ENCODE peak calls at places on chromosome 22, in seven cellular contexts. X is effector memory CD4-positive, alpha-beta T cell; G is aorta; S is tibial artery; U is psoas muscle; Q is ascending aorta; I is CD8-positive, alpha-beta memory T cell. Z is an unnamed sample. For H3K4me1, the result is how much of the 10 kb centered on the place peaks cover.

GRCh38 chr22:42754658-42755057 is 34.0 kb upstream of the A4GALT start:
- DNase-seq in X (no peak), G (no peak), S (no peak), U (no peak), Q (no peak), I (no peak), Z (no peak)

GRCh38 chr22:24416095-24416494 is 11.3 kb upstream of the ADORA2A start:
- DNase-seq in X (no peak), G (no peak), S (no peak), U (no peak), Q (no peak), I (no peak), Z (no peak)

GRCh38 chr22:32079110-32080089 is 36.3 kb downstream of the SLC5A1 start:
- DNase-seq in X (no peak), G (no peak), S (no peak), U (no peak), Q (no peak), I (no peak), Z (no peak)

GRCh38 chr22:23105304-23105703 is 35.0 kb downstream of the GNAZ start:
- DNase-seq in X (no peak), G (no peak), S (no peak), U (no peak), Q (no peak), I (no peak), Z (no peak)

GRCh38 chr22:23181763-23182288 is 1.5 kb downstream of the BCR start:
- DNase-seq in X (no peak), G (no peak), S (no peak), U (no peak), Q (no peak), I (no peak), Z (no peak)

GRCh38 chr22:42970029-42970428 is 44.9 kb downstream of the PACSIN2 start:
- DNase-seq in X (no peak), G (no peak), S (no peak), U (no peak), Q (no peak), I (no peak), Z (peak)

GRCh38 chr22:46043816-46044717 is 67.1 kb upstream of the WNT7B start:
- DNase-seq in X (no peak), G (peak), S (peak), U (no peak), Q (peak), I (no peak), Z (no peak)

GRCh38 chr22:17974703-17975372 is 49.5 kb downstream of the MICAL3 start:
- DNase-seq in X (no peak), G (no peak), S (no peak), U (no peak), Q (no peak), I (no peak), Z (no peak)

GRCh38 chr22:41910050-41910598 is 4.8 kb downstream of the SHISA8 start:
- DNase-seq in X (no peak), G (no peak), S (no peak), U (no peak), Q (no peak), I (peak), Z (peak)

GRCh38 chr22:47674600-47674999 is 912.1 kb downstream of the TBC1D22A start:
- DNase-seq in X (no peak), G (no peak), S (no peak), U (no peak), Q (no peak), I (no peak), Z (no peak)

GRCh38 chr22:23888615-23889401 is 5.4 kb upstream of the MIF start:
- DNase-seq in X (no peak), G (no peak), S (no peak), U (no peak), Q (no peak), I (no peak), Z (no peak)

GRCh38 chr22:46774456-46775363 is 12.3 kb downstream of the TBC1D22A start:
- DNase-seq in X (no peak), G (no peak), S (no peak), U (no peak), Q (no peak), I (no peak), Z (no peak)

GRCh38 chr22:35630387-35630793 is 13.3 kb upstream of the MB start:
- DNase-seq in X (no peak), G (no peak), S (no peak), U (no peak), Q (no peak), I (no peak), Z (no peak)
- H3K27ac ChIP-seq in X (no peak), G (no peak), S (peak), U (no peak), Q (peak), I (no peak), Z (peak)

GRCh38 chr22:27639180-27640086 is 162.1 kb downstream of the MN1 start:
- DNase-seq in X (no peak), G (no peak), S (no peak), U (no peak), Q (no peak), I (no peak), Z (no peak)

GRCh38 chr22:27636716-27637503 is 164.6 kb downstream of the MN1 start:
- DNase-seq in X (no peak), G (peak), S (peak), U (peak), Q (peak), I (no peak), Z (no peak)

GRCh38 chr22:27638329-27639179 is 163.0 kb downstream of the MN1 start:
- DNase-seq in X (no peak), G (no peak), S (no peak), U (no peak), Q (no peak), I (no peak), Z (no peak)

GRCh38 chr22:27635852-27636251 is 165.7 kb downstream of the MN1 start:
- DNase-seq in X (no peak), G (no peak), S (no peak), U (no peak), Q (no peak), I (no peak), Z (no peak)

DNA sequence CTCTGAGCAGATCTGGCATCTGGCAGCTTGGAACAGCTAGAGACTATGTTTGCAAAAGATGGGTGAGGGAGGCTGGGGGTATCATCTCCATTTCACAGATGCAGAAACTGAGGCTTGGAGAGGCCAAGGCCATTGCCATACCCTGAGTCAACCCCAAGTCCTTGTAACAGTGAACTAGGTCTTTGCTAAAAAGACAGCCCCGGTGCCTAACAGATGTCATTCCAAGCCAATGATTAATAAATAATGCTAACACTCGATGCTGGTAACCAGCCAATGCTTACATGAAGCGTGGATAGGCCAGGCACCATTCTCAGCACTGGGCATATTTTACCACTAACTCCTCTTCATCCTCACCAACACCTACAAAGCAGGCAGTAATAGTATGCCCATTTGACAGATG is 164.0 kb downstream of the MN1 start:
- DNase-seq in X (no peak), G (no peak), S (no peak), U (no peak), Q (no peak), I (no peak), Z (no peak)
- H3K4me1 ChIP-seq in X (under half), G (under half), S (under half), U (half or more), Q (under half), I (under half), Z (under half)

GRCh38 chr22:49566141-49566541 is 261.5 kb downstream of the BRD1 start:
- DNase-seq in X (no peak), G (no peak), S (peak), U (no peak), Q (peak), I (no peak), Z (no peak)

GRCh38 chr22:49568751-49569285 is 258.9 kb downstream of the BRD1 start:
- DNase-seq in X (no peak), G (no peak), S (peak), U (no peak), Q (no peak), I (no peak), Z (no peak)

GRCh38 chr22:49569286-49570031 is 258.2 kb downstream of the BRD1 start:
- DNase-seq in X (no peak), G (peak), S (peak), U (no peak), Q (peak), I (no peak), Z (no peak)

GRCh38 chr22:49566693-49567092 is 261.0 kb downstream of the BRD1 start:
- DNase-seq in X (no peak), G (no peak), S (peak), U (no peak), Q (peak), I (no peak), Z (no peak)

GRCh38 chr22:49567894-49568750 is 259.6 kb downstream of the BRD1 start:
- DNase-seq in X (no peak), G (peak), S (peak), U (no peak), Q (peak), I (no peak), Z (no peak)
- H3K27ac ChIP-seq in X (no peak), G (no peak), S (no peak), U (no peak), Q (no peak), I (no peak), Z (no peak)

DNA sequence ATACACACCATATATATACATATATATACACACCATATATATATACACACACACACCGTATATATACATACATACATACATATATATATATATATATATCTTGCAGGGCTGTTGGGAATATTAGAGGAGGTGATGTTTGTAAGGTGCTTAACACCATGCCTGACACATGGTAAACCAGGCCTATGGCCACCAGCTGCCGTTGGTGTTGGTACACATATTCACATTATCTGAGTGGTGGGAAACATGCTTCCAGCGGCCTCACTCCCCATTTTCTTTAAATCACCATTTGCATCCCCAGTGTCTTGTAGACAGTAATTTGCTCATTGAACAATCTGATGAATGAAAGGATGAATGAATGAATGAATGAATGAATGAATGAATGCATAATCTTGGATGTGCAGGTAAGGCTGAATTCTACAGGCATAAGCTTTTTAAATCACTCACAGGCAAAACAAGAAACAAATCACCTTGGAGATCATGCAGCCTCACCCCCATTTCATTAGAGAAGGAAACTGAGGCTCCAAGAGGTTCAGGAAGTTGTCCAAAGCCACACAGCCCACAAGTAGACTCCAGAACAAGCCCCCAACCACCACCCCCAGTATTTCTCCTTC is 527.8 kb downstream of the MIAT start:
- DNase-seq in X (no peak), G (no peak), S (no peak), U (no peak), Q (no peak), I (no peak), Z (no peak)
- H3K4me1 ChIP-seq in X (under half), G (under half), S (under half), U (under half), Q (under half), I (under half), Z (under half)

DNA sequence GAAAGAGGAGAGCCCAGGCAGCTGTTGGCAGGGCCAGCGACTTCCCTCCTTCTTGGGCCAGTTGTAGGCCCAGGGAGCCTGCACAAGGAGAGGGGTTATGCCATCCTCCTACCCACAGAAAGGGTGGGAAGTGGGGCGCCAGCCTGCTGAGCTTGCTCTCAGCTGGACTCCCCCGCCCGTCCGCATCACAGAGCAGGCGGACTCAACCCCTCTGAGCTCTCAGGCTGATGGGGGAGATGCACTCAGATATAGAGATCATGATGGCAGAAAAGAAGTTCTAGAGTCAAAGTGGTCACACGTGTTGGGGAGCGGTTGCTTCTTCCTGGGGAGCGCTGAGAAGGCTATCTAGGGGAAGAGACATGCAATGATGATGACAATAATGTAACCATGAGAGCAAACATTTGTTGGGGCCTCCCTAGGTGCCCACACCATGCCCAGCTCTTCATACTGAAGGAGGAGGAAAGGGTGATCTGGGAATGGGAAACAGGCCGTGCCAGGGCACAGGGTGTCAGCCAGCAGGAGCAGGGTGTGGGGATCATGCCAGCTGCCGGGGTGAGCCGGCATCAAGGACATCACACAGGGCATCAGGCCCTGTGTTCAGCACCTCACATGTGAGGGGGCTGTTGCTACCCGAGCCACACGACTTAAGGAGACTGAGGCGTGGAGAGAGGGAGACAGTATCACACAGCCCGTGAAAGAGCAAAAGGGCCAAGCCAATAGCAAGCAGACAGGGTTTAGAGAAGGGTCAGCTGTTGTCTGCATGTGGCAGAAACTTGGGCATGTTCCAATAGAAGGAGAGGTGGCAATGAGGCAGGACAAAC is 7.7 kb downstream of the SLC35E4 start:
- DNase-seq in X (no peak), G (no peak), S (no peak), U (no peak), Q (no peak), I (no peak), Z (no peak)
- H3K27ac ChIP-seq in X (no peak), G (no peak), S (no peak), U (peak), Q (no peak), I (no peak), Z (no peak)

DNA sequence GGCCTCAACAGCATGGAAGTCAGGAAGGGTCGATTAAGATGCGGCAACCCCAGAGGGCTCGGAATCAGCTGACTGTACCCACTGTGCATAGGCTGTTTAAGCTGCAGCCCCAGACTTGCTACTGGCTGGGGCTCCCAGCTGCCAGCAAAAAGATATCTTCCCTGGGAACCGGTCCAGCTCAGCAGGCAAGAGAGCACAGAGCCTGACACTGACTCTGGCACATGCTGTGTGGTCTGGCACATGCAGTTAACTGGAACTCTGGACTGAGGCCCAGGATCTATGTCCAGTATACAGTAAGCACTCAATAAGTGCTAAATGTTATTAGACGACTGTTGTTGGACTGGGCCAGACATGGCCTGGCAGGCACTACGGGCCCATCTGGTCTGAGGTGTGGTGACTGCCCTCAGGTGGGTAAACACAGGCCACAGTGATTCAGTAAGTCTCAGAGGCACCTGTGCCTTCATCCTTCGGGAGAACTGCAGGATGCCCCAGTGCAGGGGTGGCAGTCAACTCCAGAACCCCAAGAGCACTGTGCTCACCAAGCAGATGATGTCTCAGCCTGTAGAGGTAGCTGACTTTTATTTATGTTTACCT is 87.6 kb downstream of the LARGE1 start:
- DNase-seq in X (no peak), G (no peak), S (no peak), U (peak), Q (no peak), I (no peak), Z (no peak)
- H3K4me1 ChIP-seq in X (under half), G (under half), S (under half), U (half or more), Q (under half), I (under half), Z (under half)

DNA sequence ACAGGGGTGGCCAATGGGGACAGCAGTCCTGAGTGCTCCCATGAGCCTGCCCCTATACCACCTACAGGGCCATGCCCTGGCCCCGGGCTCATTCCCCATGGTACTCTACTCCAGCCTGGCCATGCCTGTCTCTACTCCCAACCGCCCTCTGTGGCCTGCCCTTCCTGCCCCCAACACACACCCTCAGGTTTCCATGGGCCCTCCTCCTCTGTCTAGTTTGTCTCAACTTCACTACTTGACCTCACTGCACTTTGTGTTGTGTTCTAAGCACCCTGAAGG is 26.3 kb upstream of the RASL10A start:
- DNase-seq in X (no peak), G (no peak), S (no peak), U (no peak), Q (no peak), I (no peak), Z (no peak)
- H3K27ac ChIP-seq in X (no peak), G (no peak), S (no peak), U (no peak), Q (no peak), I (no peak), Z (no peak)

DNA sequence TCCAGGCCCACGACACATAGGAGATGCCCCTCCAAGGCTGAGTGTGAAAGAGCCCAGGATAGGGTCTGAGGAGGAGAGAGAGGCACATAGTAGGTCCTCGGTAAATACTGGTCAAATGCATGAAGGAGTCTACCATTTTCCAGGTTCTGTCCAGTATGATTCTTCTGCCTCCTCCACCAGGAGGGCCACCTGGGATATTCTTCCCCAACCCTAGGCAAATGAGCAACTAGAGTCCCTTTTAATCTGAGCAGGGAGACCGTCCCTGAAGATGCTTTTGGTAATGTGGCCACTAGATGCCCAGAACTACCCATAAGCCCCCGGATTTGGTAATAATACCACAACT is 6.7 kb downstream of the PDGFB start:
- DNase-seq in X (no peak), G (no peak), S (no peak), U (no peak), Q (no peak), I (no peak), Z (no peak)
- H3K4me1 ChIP-seq in X (half or more), G (under half), S (under half), U (half or more), Q (under half), I (half or more), Z (half or more)

DNA sequence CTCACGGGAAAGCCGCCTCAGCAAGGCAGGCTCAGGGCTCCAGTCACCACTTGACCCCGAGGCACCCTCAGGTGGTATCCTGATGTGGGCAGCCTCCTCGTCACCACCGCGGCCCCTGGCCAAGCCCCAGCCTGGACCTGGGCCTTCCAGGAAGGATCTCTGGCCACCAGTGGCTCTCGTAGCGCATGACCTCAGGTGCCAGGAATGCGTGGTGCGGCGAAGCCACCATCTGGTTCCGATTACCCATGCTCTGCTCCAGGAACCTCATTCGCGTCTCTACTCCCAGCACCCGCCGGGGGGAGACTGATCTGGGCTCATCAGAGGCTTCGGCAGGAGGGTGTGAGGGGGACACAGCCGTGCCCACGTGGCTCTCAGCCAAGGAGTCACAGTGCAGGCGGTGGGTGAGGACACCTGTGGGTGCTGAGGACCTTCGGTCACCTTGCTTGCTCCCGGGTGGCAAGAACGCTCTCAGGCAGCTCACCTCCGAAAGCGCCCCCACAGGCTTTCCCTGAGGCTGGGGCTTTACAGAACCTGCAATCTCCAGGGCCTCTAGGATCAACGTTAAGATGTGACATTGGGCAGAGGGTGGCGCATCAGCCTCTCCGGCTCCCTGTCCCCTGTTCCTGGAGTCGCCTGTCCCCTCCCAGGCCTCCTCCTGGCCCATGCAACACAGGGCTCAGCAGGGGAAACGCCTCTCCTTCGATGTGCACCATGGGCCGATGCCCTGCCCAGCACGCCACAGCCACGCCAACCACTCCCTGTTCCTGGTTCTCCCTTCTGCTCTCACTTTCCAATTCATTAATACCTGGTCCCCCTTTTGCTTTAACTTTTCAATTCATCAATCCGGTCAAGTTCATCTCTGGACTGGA is 39.0 kb downstream of the TBX1 start:
- DNase-seq in X (no peak), G (peak), S (peak), U (peak), Q (peak), I (no peak), Z (peak)
- H3K27ac ChIP-seq in X (no peak), G (no peak), S (no peak), U (peak), Q (no peak), I (no peak), Z (no peak)